ENCODE peak calls at places on chromosomes 7 and 10, in six cellular contexts. X is CD4-positive, CD25-positive, alpha-beta regulatory T cell; N is uterus; V is CD8-positive, alpha-beta T cell; J is gastrocnemius medialis; M is mammary epithelial cell. P is an unnamed sample.

GRCh38 chr7:87209295-87209924 is 10.1 kb downstream of the TMEM243 start:
- DNase-seq in X (no peak), N (no peak), V (no peak), J (no peak), M (no peak), P (no peak)

GRCh38 chr10:133039107-133039822 is 48.5 kb upstream of the ADGRA1 start:
- DNase-seq in X (no peak), N (no peak), V (no peak), J (no peak), M (no peak), P (no peak)

GRCh38 chr10:116948530-116948870 is 56.5 kb downstream of the SHTN1 start:
- DNase-seq in X (no peak), N (no peak), V (no peak), J (no peak), M (no peak), P (no peak)

GRCh38 chr10:3324572-3324971 is 152.0 kb upstream of the PITRM1 start:
- DNase-seq in X (no peak), N (no peak), V (no peak), J (no peak), M (no peak), P (no peak)

GRCh38 chr7:18499407-18500197 is 4.1 kb downstream of the HDAC9 start:
- DNase-seq in X (no peak), N (no peak), V (no peak), J (peak; percentile 65), M (no peak), P (no peak)

GRCh38 chr7:33774762-33775523 is 130.4 kb upstream of the BMPER start:
- DNase-seq in X (no peak), N (peak; percentile 66), V (no peak), J (peak; percentile 70), M (peak; percentile 91), P (no peak)

GRCh38 chr7:96426685-96427084 is 104.8 kb upstream of the SLC25A13 start:
- DNase-seq in X (no peak), N (no peak), V (no peak), J (no peak), M (no peak), P (no peak)

GRCh38 chr10:129035052-129035805 is 431.8 kb upstream of the MGMT start:
- DNase-seq in X (peak; percentile 51), N (no peak), V (peak; percentile 77), J (no peak), M (no peak), P (no peak)

GRCh38 chr10:51083280-51083986 is 9.1 kb downstream of the PRKG1 start:
- DNase-seq in X (no peak), N (peak; percentile 21), V (no peak), J (no peak), M (no peak), P (no peak)

GRCh38 chr7:7808156-7808555 is 89.7 kb upstream of the RPA3 start:
- DNase-seq in X (no peak), N (no peak), V (no peak), J (no peak), M (peak; percentile 21), P (no peak)

GRCh38 chr10:1733720-1734119 is 3.6 kb downstream of the ADARB2 start:
- DNase-seq in X (no peak), N (no peak), V (no peak), J (no peak), M (no peak), P (no peak)

GRCh38 chr7:1229334-1229935 is 3.2 kb upstream of the UNCX start:
- DNase-seq in X (no peak), N (no peak), V (no peak), J (no peak), M (no peak), P (no peak)

GRCh38 chr10:72336259-72337038 is 18.3 kb downstream of the DNAJB12 start:
- DNase-seq in X (no peak), N (peak; percentile 52), V (no peak), J (peak; percentile 51), M (peak; percentile 68), P (no peak)

GRCh38 chr7:29878081-29878688 is 71.9 kb downstream of the WIPF3 start:
- DNase-seq in X (peak; percentile 6), N (no peak), V (no peak), J (no peak), M (peak; percentile 33), P (no peak)

GRCh38 chr10:95445223-95445836 is 115.8 kb downstream of the SORBS1 start:
- DNase-seq in X (no peak), N (peak; percentile 80), V (no peak), J (peak; percentile 91), M (peak; percentile 70), P (peak; percentile 43)

GRCh38 chr10:57535306-57535705 is 732.4 kb downstream of the IPMK start:
- DNase-seq in X (no peak), N (no peak), V (no peak), J (no peak), M (no peak), P (no peak)

GRCh38 chr7:92709912-92710311 is 119.7 kb upstream of the FAM133B start:
- DNase-seq in X (no peak), N (no peak), V (no peak), J (no peak), M (no peak), P (no peak)

GRCh38 chr7:92708105-92709042 is 118.2 kb upstream of the FAM133B start:
- DNase-seq in X (no peak), N (no peak), V (no peak), J (no peak), M (no peak), P (no peak)

GRCh38 chr7:92706563-92706962 is 116.4 kb upstream of the FAM133B start:
- DNase-seq in X (no peak), N (no peak), V (no peak), J (no peak), M (no peak), P (no peak)

GRCh38 chr7:92707435-92707834 is 117.2 kb upstream of the FAM133B start:
- DNase-seq in X (no peak), N (no peak), V (no peak), J (no peak), M (no peak), P (no peak)

GRCh38 chr7:92709150-92709549 is 119.0 kb upstream of the FAM133B start:
- DNase-seq in X (no peak), N (no peak), V (no peak), J (no peak), M (no peak), P (no peak)
- H3K27ac ChIP-seq in X (no peak overlapping the region), N (no peak overlapping the region), V (no peak overlapping the region), J (no peak overlapping the region), M (no peak overlapping the region), P (no peak overlapping the region)

DNA sequence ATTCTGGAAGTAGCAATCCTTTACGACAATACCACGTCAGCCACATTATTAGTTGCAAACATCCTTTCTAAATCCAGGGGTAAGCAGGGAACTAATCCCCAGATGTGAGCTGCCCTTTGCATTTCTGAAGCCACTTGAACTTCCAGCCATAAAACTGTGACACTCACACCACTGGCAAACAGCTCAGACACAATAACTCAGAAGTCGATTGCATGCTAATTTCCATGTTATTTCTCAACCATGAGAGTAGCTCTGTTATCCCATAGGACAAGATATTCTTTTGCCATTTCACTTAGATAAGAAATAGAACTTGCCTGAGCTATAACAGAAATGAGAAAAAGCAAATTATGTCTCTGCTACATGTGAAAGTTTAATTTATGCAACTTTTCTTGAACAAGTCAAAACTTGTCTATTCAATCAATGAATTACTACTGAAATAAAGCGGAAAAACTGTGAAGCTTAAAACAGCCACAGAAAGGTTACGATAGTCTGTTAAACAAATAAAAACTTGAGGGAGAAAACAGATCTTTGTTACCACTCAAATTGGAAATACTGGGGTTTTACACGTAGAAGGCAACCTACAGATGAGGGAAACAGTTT is 212.0 kb downstream of the FAM107B start:
- DNase-seq in X (no peak), N (no peak), V (no peak), J (no peak), M (no peak), P (no peak)
- H3K27ac ChIP-seq in X (peak overlapping the region; percentile 96), N (no peak overlapping the region), V (peak overlapping the region; percentile 79), J (no peak overlapping the region), M (no peak overlapping the region), P (peak overlapping the region; percentile 89)

GRCh38 chr10:127012769-127013152 is 107.5 kb downstream of the DOCK1 start:
- DNase-seq in X (no peak), N (no peak), V (no peak), J (peak; percentile 74), M (peak; percentile 87), P (peak; percentile 17)

GRCh38 chr10:127013251-127013656 is 108.0 kb downstream of the DOCK1 start:
- DNase-seq in X (no peak), N (no peak), V (no peak), J (no peak), M (peak; percentile 8), P (no peak)

GRCh38 chr10:127014671-127015070 is 109.4 kb downstream of the DOCK1 start:
- DNase-seq in X (no peak), N (no peak), V (no peak), J (no peak), M (no peak), P (no peak)

GRCh38 chr10:127013696-127014095 is 108.5 kb downstream of the DOCK1 start:
- DNase-seq in X (no peak), N (no peak), V (no peak), J (no peak), M (peak; percentile 20), P (no peak)

DNA sequence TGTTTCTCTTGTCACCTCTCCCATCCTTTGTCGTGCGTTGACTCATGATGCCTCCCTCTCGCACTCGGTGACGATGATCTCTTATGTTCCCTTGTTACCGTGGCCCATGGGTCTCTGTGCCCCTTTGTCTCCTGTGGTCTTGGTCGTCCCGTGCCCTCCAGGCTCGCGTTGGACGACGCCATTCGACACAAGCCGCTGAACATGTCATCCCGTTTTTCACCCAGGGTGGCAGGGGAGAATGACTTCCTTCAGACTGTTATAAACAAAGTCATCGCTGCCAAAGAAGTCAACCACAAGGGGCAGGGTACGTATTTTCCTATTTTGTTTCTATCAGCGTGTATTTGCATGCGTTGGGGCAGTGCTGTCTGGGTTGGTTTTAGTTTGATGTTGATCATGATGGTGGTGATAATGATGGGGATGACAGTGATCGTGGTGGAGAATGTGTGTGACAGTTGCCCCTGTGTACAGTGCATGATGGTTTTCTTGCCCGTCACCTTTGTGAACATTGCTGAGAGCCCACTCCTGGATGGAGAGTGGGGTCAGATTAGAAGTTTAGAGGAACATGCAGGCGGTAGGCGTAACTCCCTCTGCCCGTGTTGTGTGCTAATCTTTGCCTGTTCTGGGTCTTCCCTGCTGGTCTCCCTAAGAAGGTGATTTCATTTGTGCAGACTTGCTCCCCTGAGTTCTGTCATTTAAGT is 107.0 kb downstream of the DOCK1 start:
- DNase-seq in X (no peak), N (no peak), V (no peak), J (no peak), M (no peak), P (no peak)
- H3K27ac ChIP-seq in X (no peak overlapping the region), N (no peak overlapping the region), V (no peak overlapping the region), J (no peak overlapping the region), M (no peak overlapping the region), P (peak overlapping the region; percentile 20)

GRCh38 chr7:105688617-105689016 is 107.3 kb upstream of the EFCAB10 start:
- DNase-seq in X (no peak), N (no peak), V (no peak), J (no peak), M (no peak), P (no peak)

GRCh38 chr7:105689093-105689819 is 108.0 kb upstream of the EFCAB10 start:
- DNase-seq in X (no peak), N (no peak), V (no peak), J (no peak), M (no peak), P (no peak)

GRCh38 chr7:105691029-105691691 is 109.9 kb upstream of the EFCAB10 start:
- DNase-seq in X (peak; percentile 27), N (no peak), V (peak; percentile 65), J (no peak), M (no peak), P (no peak)

GRCh38 chr7:105691692-105692564 is 110.6 kb upstream of the EFCAB10 start:
- DNase-seq in X (peak; percentile 75), N (peak; percentile 50), V (peak; percentile 76), J (peak; percentile 51), M (peak; percentile 54), P (no peak)

GRCh38 chr7:105690286-105690915 is 109.1 kb upstream of the EFCAB10 start:
- DNase-seq in X (no peak), N (no peak), V (no peak), J (no peak), M (no peak), P (no peak)
- H3K27ac ChIP-seq in X (peak overlapping the region; percentile 98), N (peak overlapping the region; percentile 66), V (peak overlapping the region; percentile 96), J (peak overlapping the region; percentile 34), M (no peak overlapping the region), P (no peak overlapping the region)